ENCODE peak calls at places on chromosomes 7 and 10, in four cellular contexts. One of them, this sample, is unnamed.

GRCh38 chr7:135980665-135981180 is 3.6 kb upstream of the MTPN start:
- DNase-seq in upper lobe of left lung: peak; percentile 56
- DNase-seq in coronary artery: no peak
- DNase-seq in fibroblast of pulmonary artery: peak; percentile 55
- DNase-seq in this sample: no peak

GRCh38 chr10:49348593-49348992 is 47.3 kb downstream of the DRGX start:
- DNase-seq in upper lobe of left lung: peak; percentile 12
- DNase-seq in coronary artery: no peak
- DNase-seq in fibroblast of pulmonary artery: no peak
- DNase-seq in this sample: peak; percentile 5

GRCh38 chr10:120776442-120776841 is 74.7 kb upstream of the WDR11 start:
- DNase-seq in upper lobe of left lung: no peak
- DNase-seq in coronary artery: no peak
- DNase-seq in fibroblast of pulmonary artery: no peak
- DNase-seq in this sample: no peak

GRCh38 chr7:133854739-133855138 is 272.4 kb upstream of the LRGUK start:
- DNase-seq in upper lobe of left lung: no peak
- DNase-seq in coronary artery: no peak
- DNase-seq in fibroblast of pulmonary artery: peak; percentile 66
- DNase-seq in this sample: no peak

GRCh38 chr10:25232229-25232628 is 57.4 kb downstream of the GPR158 start:
- DNase-seq in upper lobe of left lung: no peak
- DNase-seq in coronary artery: no peak
- DNase-seq in fibroblast of pulmonary artery: no peak
- DNase-seq in this sample: no peak

GRCh38 chr7:51140203-51140938 is 176.2 kb downstream of the COBL start:
- DNase-seq in upper lobe of left lung: no peak
- DNase-seq in coronary artery: no peak
- DNase-seq in fibroblast of pulmonary artery: no peak
- DNase-seq in this sample: no peak

GRCh38 chr7:94067047-94067446 is 62.9 kb upstream of the BET1 start:
- DNase-seq in upper lobe of left lung: no peak
- DNase-seq in coronary artery: no peak
- DNase-seq in fibroblast of pulmonary artery: no peak
- DNase-seq in this sample: no peak

GRCh38 chr10:49090696-49091338 is 24.5 kb downstream of the VSTM4 start:
- DNase-seq in upper lobe of left lung: no peak
- DNase-seq in coronary artery: peak; percentile 46
- DNase-seq in fibroblast of pulmonary artery: no peak
- DNase-seq in this sample: no peak

GRCh38 chr10:58545427-58545826 is 32.8 kb downstream of the BICC1 start:
- DNase-seq in upper lobe of left lung: no peak
- DNase-seq in coronary artery: no peak
- DNase-seq in fibroblast of pulmonary artery: no peak
- DNase-seq in this sample: no peak

GRCh38 chr7:42491106-42491505 is 254.1 kb upstream of the GLI3 start:
- DNase-seq in upper lobe of left lung: no peak
- DNase-seq in coronary artery: no peak
- DNase-seq in fibroblast of pulmonary artery: no peak
- DNase-seq in this sample: no peak

GRCh38 chr10:14698487-14699170 is 76.1 kb downstream of the FAM107B start:
- DNase-seq in upper lobe of left lung: no peak
- DNase-seq in coronary artery: no peak
- DNase-seq in fibroblast of pulmonary artery: peak; percentile 24
- DNase-seq in this sample: no peak

GRCh38 chr7:26653430-26653911 is 210.9 kb downstream of the SKAP2 start:
- DNase-seq in upper lobe of left lung: no peak
- DNase-seq in coronary artery: no peak
- DNase-seq in fibroblast of pulmonary artery: peak; percentile 26
- DNase-seq in this sample: peak; percentile 60

GRCh38 chr10:111137012-111137411 is 60.2 kb downstream of the ADRA2A start:
- DNase-seq in upper lobe of left lung: no peak
- DNase-seq in coronary artery: no peak
- DNase-seq in fibroblast of pulmonary artery: no peak
- DNase-seq in this sample: no peak

GRCh38 chr7:127844707-127845331 is 186.4 kb downstream of the LRRC4 start:
- DNase-seq in upper lobe of left lung: peak; percentile 34
- DNase-seq in coronary artery: no peak
- DNase-seq in fibroblast of pulmonary artery: peak; percentile 49
- DNase-seq in this sample: no peak

GRCh38 chr7:2063562-2064360 is 169.0 kb downstream of the MAD1L1 start:
- DNase-seq in upper lobe of left lung: peak; percentile 42
- DNase-seq in coronary artery: no peak
- DNase-seq in fibroblast of pulmonary artery: peak; percentile 26
- DNase-seq in this sample: no peak

GRCh38 chr10:94016727-94017714 is 23.3 kb downstream of the PLCE1 start:
- DNase-seq in upper lobe of left lung: no peak
- DNase-seq in coronary artery: no peak
- DNase-seq in fibroblast of pulmonary artery: no peak
- DNase-seq in this sample: no peak

GRCh38 chr7:46179211-46179610 is 258.1 kb upstream of the IGFBP3 start:
- DNase-seq in upper lobe of left lung: no peak
- DNase-seq in coronary artery: no peak
- DNase-seq in fibroblast of pulmonary artery: no peak
- DNase-seq in this sample: no peak

GRCh38 chr7:44145419-44145968 is 4.4 kb upstream of the MYL7 start:
- DNase-seq in upper lobe of left lung: peak; percentile 16
- DNase-seq in coronary artery: no peak
- DNase-seq in fibroblast of pulmonary artery: no peak
- DNase-seq in this sample: no peak

GRCh38 chr10:127909716-127910463 is 3.0 kb downstream of the PTPRE start:
- DNase-seq in upper lobe of left lung: no peak
- DNase-seq in coronary artery: no peak
- DNase-seq in fibroblast of pulmonary artery: no peak
- DNase-seq in this sample: no peak

GRCh38 chr10:127910464-127910770 is 3.5 kb downstream of the PTPRE start:
- DNase-seq in upper lobe of left lung: no peak
- DNase-seq in coronary artery: no peak
- DNase-seq in fibroblast of pulmonary artery: no peak
- DNase-seq in this sample: no peak

GRCh38 chr10:127912607-127913367 is 5.9 kb downstream of the PTPRE start:
- DNase-seq in upper lobe of left lung: no peak
- DNase-seq in coronary artery: no peak
- DNase-seq in fibroblast of pulmonary artery: no peak
- DNase-seq in this sample: no peak

GRCh38 chr10:127911867-127912257 is 5.0 kb downstream of the PTPRE start:
- DNase-seq in upper lobe of left lung: no peak
- DNase-seq in coronary artery: no peak
- DNase-seq in fibroblast of pulmonary artery: no peak
- DNase-seq in this sample: no peak

DNA sequence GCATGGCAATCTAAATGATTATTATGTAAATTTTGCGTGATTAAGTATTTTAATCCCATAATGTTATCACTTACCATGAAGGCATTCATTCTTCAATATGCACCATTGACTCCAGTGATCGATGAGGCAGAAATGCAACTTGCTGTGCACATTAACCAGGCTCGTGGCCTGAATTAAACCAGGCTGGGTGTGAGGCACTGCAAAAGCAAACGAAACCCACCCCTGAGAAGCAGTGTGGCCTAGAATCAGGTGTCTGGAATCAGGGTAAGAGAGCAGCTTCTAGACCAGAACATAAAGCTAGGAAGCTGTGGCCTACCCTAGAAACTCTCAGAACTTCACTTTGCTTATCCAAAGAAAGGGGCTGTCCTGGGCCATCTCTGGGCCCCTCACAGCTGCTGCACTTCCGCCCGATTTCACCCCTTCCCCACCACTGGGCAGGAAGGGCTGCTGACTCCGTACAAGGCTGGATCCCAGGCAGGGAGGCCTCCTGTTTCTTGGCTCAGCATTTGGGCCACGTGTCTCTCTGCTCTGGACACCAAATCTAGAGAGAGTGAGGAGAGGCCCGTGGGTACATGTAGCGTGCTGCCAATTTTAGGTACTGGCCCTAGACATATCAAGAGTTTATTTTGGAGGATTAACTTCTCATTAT is 4.4 kb downstream of the PTPRE start:
- DNase-seq in upper lobe of left lung: no peak
- DNase-seq in coronary artery: no peak
- DNase-seq in fibroblast of pulmonary artery: no peak
- DNase-seq in this sample: no peak
- TF ChIP-seq CTCF in upper lobe of left lung: no peak
- TF ChIP-seq CTCF in coronary artery: no peak
- TF ChIP-seq CTCF in fibroblast of pulmonary artery: no peak
- TF ChIP-seq CTCF in this sample: no peak

GRCh38 chr7:117385340-117386124 is 41.8 kb downstream of the ASZ1 start:
- DNase-seq in upper lobe of left lung: no peak
- DNase-seq in coronary artery: no peak
- DNase-seq in fibroblast of pulmonary artery: peak; percentile 51
- DNase-seq in this sample: no peak
- TF ChIP-seq CTCF in upper lobe of left lung: no peak
- TF ChIP-seq CTCF in coronary artery: peak; percentile 31
- TF ChIP-seq CTCF in fibroblast of pulmonary artery: peak; percentile 51
- TF ChIP-seq CTCF in this sample: no peak

DNA sequence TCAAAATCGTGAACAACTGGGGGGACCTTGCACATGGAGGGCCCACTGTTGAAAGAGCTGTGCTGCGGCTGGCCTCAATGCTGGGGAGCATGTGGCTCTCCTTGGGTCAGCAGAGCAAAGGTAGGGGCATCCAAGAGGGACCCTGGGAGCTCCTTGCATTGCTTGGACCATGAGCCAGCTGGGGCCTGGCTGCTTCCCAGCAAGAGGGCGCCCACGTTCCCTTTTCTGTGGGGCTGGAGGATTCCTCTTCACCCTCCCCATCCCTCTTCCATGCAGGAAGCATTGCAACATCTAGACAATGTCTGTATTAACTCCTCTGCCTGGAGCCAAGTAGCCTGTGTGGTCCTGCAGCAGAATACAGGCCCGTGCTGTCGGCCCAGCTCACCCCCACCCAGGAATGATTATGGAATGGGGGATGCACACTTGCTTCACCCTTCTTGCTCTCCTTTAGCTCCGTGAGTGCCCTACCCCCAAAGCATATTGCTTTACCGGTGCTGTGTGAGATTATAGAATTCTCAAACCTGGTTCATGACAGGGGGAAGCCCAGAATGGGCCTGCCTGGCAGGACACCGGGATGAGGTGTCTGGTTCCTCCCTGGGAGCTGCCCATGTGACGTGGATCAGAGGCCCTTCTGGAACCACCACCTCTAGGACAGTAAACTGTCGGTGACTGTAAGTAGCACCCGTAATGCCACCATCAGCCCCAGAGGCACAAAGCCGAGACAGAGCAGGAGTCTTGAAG is 61.9 kb downstream of the SYPL1 start:
- DNase-seq in upper lobe of left lung: no peak
- DNase-seq in coronary artery: no peak
- DNase-seq in fibroblast of pulmonary artery: peak; percentile 92
- DNase-seq in this sample: no peak
- TF ChIP-seq CTCF in upper lobe of left lung: no peak
- TF ChIP-seq CTCF in coronary artery: no peak
- TF ChIP-seq CTCF in fibroblast of pulmonary artery: peak; percentile 51
- TF ChIP-seq CTCF in this sample: no peak

DNA sequence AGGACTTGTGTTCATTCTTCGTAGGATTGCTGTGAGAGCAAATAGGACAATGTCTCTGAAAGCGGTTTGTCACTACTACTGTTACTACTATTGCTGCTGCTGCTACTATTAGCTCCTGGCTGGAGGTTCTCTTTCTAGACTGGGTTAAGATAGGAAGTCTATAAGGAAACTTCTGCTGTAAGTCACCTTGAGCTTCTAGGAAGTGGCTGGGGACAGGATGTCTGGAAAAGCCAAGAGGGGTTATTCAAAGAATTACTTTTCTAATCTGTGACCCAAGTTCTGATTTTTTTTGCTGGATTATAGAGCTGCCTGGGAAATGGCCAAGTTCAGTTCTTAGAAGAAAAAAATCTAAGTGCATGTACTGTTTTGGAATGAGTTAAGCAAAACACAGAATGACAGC is 62.2 kb downstream of the NAMPT start:
- DNase-seq in upper lobe of left lung: no peak
- DNase-seq in coronary artery: no peak
- DNase-seq in fibroblast of pulmonary artery: no peak
- DNase-seq in this sample: no peak
- TF ChIP-seq CTCF in upper lobe of left lung: no peak
- TF ChIP-seq CTCF in coronary artery: no peak
- TF ChIP-seq CTCF in fibroblast of pulmonary artery: no peak
- TF ChIP-seq CTCF in this sample: no peak

GRCh38 chr10:1434912-1435692 is 302.2 kb downstream of the ADARB2 start:
- DNase-seq in upper lobe of left lung: no peak
- DNase-seq in coronary artery: no peak
- DNase-seq in fibroblast of pulmonary artery: no peak
- DNase-seq in this sample: no peak
- TF ChIP-seq CTCF in upper lobe of left lung: no peak
- TF ChIP-seq CTCF in coronary artery: no peak
- TF ChIP-seq CTCF in fibroblast of pulmonary artery: no peak
- TF ChIP-seq CTCF in this sample: no peak

GRCh38 chr10:81179805-81180452 is 642.2 kb downstream of the SH2D4B start:
- DNase-seq in upper lobe of left lung: no peak
- DNase-seq in coronary artery: no peak
- DNase-seq in fibroblast of pulmonary artery: no peak
- DNase-seq in this sample: no peak
- TF ChIP-seq CTCF in upper lobe of left lung: no peak
- TF ChIP-seq CTCF in coronary artery: no peak
- TF ChIP-seq CTCF in fibroblast of pulmonary artery: peak; percentile 12
- TF ChIP-seq CTCF in this sample: no peak

This sample was measured in mesothelial cell of epicardium.